ENCODE peak calls at places on chromosomes 13 and 19, in nine cellular contexts. N is T-helper 2 cell; Y is stimulated activated CD4-positive, alpha-beta T cell treated with anti-CD3 and anti-CD28 coated beads, TNF-alpha, amount 100 ng/mL, for 48 hours; K is MCF 10A; F is stimulated activated naive B cell treated with anti-CD40 and anti-IgM and Interleukin-4, amounts not matched to agents 10 μg/mL and 1 μg/mL and 100 μg/mL, for 72 hours; E is omental fat pad; O is lower leg skin; T is RPMI7951; R is GM23338. D is an unnamed sample.

GRCh38 chr13:101150998-101151397 is 265.3 kb downstream of the NALCN start:
- DNase-seq in F (no peak), K (no peak), E (no peak), O (no peak), T (peak; percentile 26), N (no peak), Y (no peak), R (no peak), D (no peak)

GRCh38 chr13:39417643-39418042 is 185.3 kb downstream of the LHFPL6 start:
- DNase-seq in E (no peak), F (no peak), O (no peak), N (no peak), K (peak; percentile 20), R (peak; percentile 52), T (peak; percentile 69), Y (no peak), D (no peak)

GRCh38 chr19:46365561-46365960 is 18.7 kb downstream of the PPP5C start:
- DNase-seq in E (no peak), Y (no peak), R (no peak), K (no peak), N (no peak), T (no peak), F (no peak), O (no peak), D (no peak)

GRCh38 chr19:38228005-38228377 is 4.0 kb upstream of the DPF1 start:
- DNase-seq in E (no peak), R (peak; percentile 69), N (no peak), T (no peak), K (no peak), F (no peak), O (no peak), Y (no peak), D (no peak)

GRCh38 chr13:110698689-110699088 is 7.2 kb downstream of the CARS2 start:
- DNase-seq in T (no peak), N (no peak), Y (no peak), R (no peak), K (no peak), O (no peak), F (no peak), E (no peak), D (no peak)

GRCh38 chr19:28555317-28555716 is 657.6 kb downstream of the UQCRFS1 start:
- DNase-seq in E (no peak), K (no peak), T (no peak), F (no peak), R (no peak), Y (no peak), N (no peak), O (no peak), D (no peak)

GRCh38 chr13:41883147-41883546 is 77.8 kb downstream of the VWA8 start:
- DNase-seq in T (no peak), N (no peak), F (no peak), K (no peak), R (no peak), Y (no peak), E (no peak), O (no peak), D (no peak)

GRCh38 chr13:59677966-59678814 is 485.5 kb downstream of the DIAPH3 start:
- DNase-seq in E (no peak), Y (no peak), N (no peak), F (no peak), R (peak; percentile 78), T (peak; percentile 13), K (peak; percentile 53), O (no peak), D (no peak)

GRCh38 chr13:112844411-112844810 is 124.6 kb upstream of the MCF2L start:
- DNase-seq in R (no peak), N (no peak), T (no peak), F (no peak), Y (no peak), K (no peak), O (no peak), E (no peak), D (no peak)

GRCh38 chr13:72405441-72405840 is 322.0 kb downstream of the MZT1 start:
- DNase-seq in T (no peak), R (no peak), O (no peak), F (no peak), K (no peak), N (no peak), E (no peak), Y (no peak), D (no peak)

GRCh38 chr19:52898101-52898500 is 666 bp upstream of the ZNF320 start:
- DNase-seq in O (no peak), T (no peak), R (peak; percentile 65), F (peak; percentile 2), Y (no peak), N (no peak), E (no peak), K (no peak), D (no peak)